ENCODE peak calls at places on chromosomes 3 and 15, in six cellular contexts. D is BE2C, J is brain microvascular endothelial cell, O is breast epithelium, R is AG04450, A is heart right ventricle. I is an unnamed sample.

GRCh38 chr3:39937874-39938273 is 128.5 kb downstream of the MYRIP start:
- DNase-seq in R (no peak), D (no peak), O (no peak), A (no peak), J (no peak), I (no peak)

GRCh38 chr3:12433823-12434222 is 50.5 kb upstream of the TSEN2 start:
- DNase-seq in J (no peak), A (no peak), R (no peak), O (no peak), D (no peak), I (no peak)

GRCh38 chr15:70494861-70495571 is 268.3 kb downstream of the UACA start:
- DNase-seq in J (peak), O (no peak), A (no peak), R (peak), D (no peak), I (peak)

GRCh38 chr3:29668728-29669127 is 387.9 kb downstream of the RBMS3 start:
- DNase-seq in A (no peak), O (no peak), D (no peak), J (no peak), R (no peak), I (no peak)

GRCh38 chr15:99435138-99435695 is 130.6 kb upstream of the MEF2A start:
- DNase-seq in J (no peak), D (no peak), O (peak), R (no peak), A (peak), I (no peak)

GRCh38 chr3:127087441-127087840 is 104.5 kb downstream of the PLXNA1 start:
- DNase-seq in J (no peak), R (no peak), O (no peak), A (no peak), D (no peak), I (no peak)

GRCh38 chr15:40936709-40937666 is 7.8 kb downstream of the DLL4 start:
- DNase-seq in J (peak), O (no peak), D (no peak), A (no peak), R (no peak), I (no peak)

GRCh38 chr15:67543348-67543718 is 830 bp downstream of the MAP2K5 start:
- DNase-seq in D (no peak), A (no peak), R (no peak), O (no peak), J (no peak), I (no peak)

GRCh38 chr3:72678892-72679291 is 169.4 kb downstream of the SHQ1 start:
- DNase-seq in A (no peak), D (no peak), O (peak), R (no peak), J (no peak), I (no peak)

GRCh38 chr3:122890077-122890484 is 95.2 kb downstream of the SLC49A4 start:
- DNase-seq in O (peak), J (peak), R (peak), D (peak), A (peak), I (peak)

GRCh38 chr15:67878647-67879293 is 38.9 kb upstream of the RNU6-1 start:
- DNase-seq in A (no peak), O (no peak), D (no peak), J (no peak), R (no peak), I (no peak)

GRCh38 chr15:57330619-57331018 is 45.7 kb upstream of the CGNL1 start:
- DNase-seq in R (no peak), D (no peak), O (no peak), J (peak), A (no peak), I (no peak)

GRCh38 chr15:75112848-75113492 is 88.7 kb upstream of the C15orf39 start:
- DNase-seq in J (no peak), A (no peak), R (no peak), D (no peak), O (no peak), I (no peak)

GRCh38 chr15:70164910-70165791 is 67.4 kb upstream of the TLE3 start:
- DNase-seq in J (no peak), R (no peak), A (peak), O (no peak), D (no peak), I (no peak)

GRCh38 chr3:15329058-15330005 is 3.1 kb downstream of the SH3BP5 start:
- DNase-seq in J (no peak), R (no peak), D (no peak), O (no peak), A (no peak), I (no peak)
- H3K4me3 ChIP-seq in J (no peak), R (no peak), D (no peak), O (no peak), A (no peak), I (peak)

GRCh38 chr3:188097786-188098185 is 56.2 kb upstream of the LPP start:
- DNase-seq in O (no peak), D (no peak), J (no peak), R (no peak), A (peak), I (no peak)
- H3K4me3 ChIP-seq in O (no peak), D (no peak), J (no peak), R (no peak), A (no peak), I (no peak)

GRCh38 chr3:125119752-125120369 is 64.1 kb upstream of the HEG1 start:
- DNase-seq in A (no peak), R (no peak), D (no peak), O (no peak), J (no peak), I (no peak)
- H3K4me3 ChIP-seq in A (no peak), R (no peak), D (no peak), O (no peak), J (no peak), I (no peak)

DNA sequence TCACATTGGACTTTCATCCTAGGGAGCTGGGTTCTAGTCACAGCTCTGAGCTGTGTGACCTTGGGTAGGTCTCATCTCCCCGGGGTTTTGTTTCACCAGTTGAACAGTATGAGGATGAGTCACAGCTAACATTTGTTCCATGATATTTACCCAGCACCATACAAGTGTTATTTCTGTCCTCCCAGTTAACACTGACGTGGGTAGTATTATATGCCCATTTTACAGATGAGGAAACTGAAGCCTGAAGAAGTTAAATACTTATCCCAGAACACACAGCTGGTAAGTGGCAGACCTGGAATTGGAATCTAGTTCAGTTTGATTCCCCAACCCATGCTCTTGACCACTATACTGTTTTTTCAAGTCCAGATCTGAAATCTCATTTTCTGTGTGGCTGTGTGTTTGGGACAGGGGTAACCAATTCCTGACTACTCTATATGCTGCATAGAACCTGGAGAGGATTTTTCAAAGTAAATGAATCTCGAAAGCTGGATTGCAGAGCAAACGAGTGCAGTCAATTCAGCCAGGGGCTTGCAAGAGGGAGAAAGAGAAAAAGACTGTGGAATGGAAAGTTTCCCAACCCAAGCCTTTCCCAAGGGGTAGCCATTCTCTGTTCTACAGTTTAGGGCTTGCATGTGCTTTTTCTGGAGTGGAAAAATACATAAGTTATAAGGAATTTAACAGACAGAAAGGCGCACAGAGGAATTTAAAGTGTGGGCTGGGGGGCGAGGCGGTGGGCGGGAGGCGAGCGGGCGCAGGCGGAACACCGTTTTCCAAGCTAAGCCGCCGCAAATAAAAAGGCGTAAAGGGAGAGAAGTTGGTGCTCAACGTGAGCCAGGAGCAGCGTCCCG is 684 bp upstream of the RARB start:
- DNase-seq in A (no peak), J (peak), D (no peak), R (no peak), O (no peak), I (no peak)
- H3K4me3 ChIP-seq in A (peak), J (peak), D (peak), R (peak), O (peak), I (peak)

I was measured in retinal pigment epithelial cell.